ENCODE peak calls at places on chromosome X, in ten cellular contexts. G is sigmoid colon, V is esophagus muscularis mucosa, K is stomach, Y is K562, U is breast epithelium, J is upper lobe of left lung, P is transverse colon, E is endothelial cell of umbilical vein, N is HepG2. O is an unnamed sample.
A peak's percentile ranks its signal among the peaks of the same experiment; 100 is the strongest.

GRCh38 chrX:20237864-20238263 is 28.8 kb downstream of the RPS6KA3 start:
- DNase-seq in G (no peak), V (no peak), K (no peak), Y (no peak), U (no peak), J (no peak), P (no peak), E (no peak), N (no peak), O (no peak)

GRCh38 chrX:37765507-37765906 is 14.4 kb upstream of the CYBB start:
- DNase-seq in G (no peak), V (no peak), K (no peak), Y (no peak), U (no peak), J (no peak), P (no peak), E (no peak), N (no peak), O (no peak)

GRCh38 chrX:77143907-77144306 is 303.3 kb upstream of the FGF16 start:
- DNase-seq in G (no peak), V (no peak), K (no peak), Y (no peak), U (no peak), J (no peak), P (no peak), E (no peak), N (no peak), O (no peak)

GRCh38 chrX:44874481-44875184 is 1.6 kb downstream of the KDM6A start:
- DNase-seq in G (no peak), V (no peak), K (peak; percentile 35), Y (peak; percentile 31), U (no peak), J (no peak), P (peak; percentile 42), E (peak; percentile 57), N (no peak), O (no peak)

GRCh38 chrX:116204947-116205346 is 34.4 kb downstream of the AGTR2 start:
- DNase-seq in G (no peak), V (no peak), K (no peak), Y (peak; percentile 8), U (no peak), J (no peak), P (no peak), E (peak; percentile 1), N (peak; percentile 1), O (no peak)

GRCh38 chrX:40152706-40153334 is 55.1 kb upstream of the BCOR start:
- DNase-seq in G (peak; percentile 77), V (no peak), K (peak; percentile 81), Y (no peak), U (no peak), J (peak; percentile 89), P (peak; percentile 52), E (no peak), N (no peak), O (no peak)

GRCh38 chrX:133305348-133305747 is 87.2 kb upstream of the TFDP3 start:
- DNase-seq in G (no peak), V (no peak), K (no peak), Y (no peak), U (no peak), J (no peak), P (no peak), E (no peak), N (no peak), O (no peak)

GRCh38 chrX:110159865-110160264 is 157.0 kb downstream of the TMEM164 start:
- DNase-seq in G (no peak), V (no peak), K (no peak), Y (no peak), U (no peak), J (no peak), P (no peak), E (no peak), N (no peak), O (no peak)

GRCh38 chrX:9873952-9874351 is 87.7 kb downstream of the SHROOM2 start:
- DNase-seq in G (no peak), V (no peak), K (peak; percentile 52), Y (peak; percentile 47), U (no peak), J (no peak), P (peak; percentile 30), E (peak; percentile 44), N (peak; percentile 24), O (peak; percentile 36)

GRCh38 chrX:110086162-110086915 is 83.4 kb downstream of the TMEM164 start:
- DNase-seq in G (no peak), V (no peak), K (no peak), Y (no peak), U (no peak), J (no peak), P (no peak), E (peak; percentile 19), N (peak; percentile 73), O (no peak)

DNA sequence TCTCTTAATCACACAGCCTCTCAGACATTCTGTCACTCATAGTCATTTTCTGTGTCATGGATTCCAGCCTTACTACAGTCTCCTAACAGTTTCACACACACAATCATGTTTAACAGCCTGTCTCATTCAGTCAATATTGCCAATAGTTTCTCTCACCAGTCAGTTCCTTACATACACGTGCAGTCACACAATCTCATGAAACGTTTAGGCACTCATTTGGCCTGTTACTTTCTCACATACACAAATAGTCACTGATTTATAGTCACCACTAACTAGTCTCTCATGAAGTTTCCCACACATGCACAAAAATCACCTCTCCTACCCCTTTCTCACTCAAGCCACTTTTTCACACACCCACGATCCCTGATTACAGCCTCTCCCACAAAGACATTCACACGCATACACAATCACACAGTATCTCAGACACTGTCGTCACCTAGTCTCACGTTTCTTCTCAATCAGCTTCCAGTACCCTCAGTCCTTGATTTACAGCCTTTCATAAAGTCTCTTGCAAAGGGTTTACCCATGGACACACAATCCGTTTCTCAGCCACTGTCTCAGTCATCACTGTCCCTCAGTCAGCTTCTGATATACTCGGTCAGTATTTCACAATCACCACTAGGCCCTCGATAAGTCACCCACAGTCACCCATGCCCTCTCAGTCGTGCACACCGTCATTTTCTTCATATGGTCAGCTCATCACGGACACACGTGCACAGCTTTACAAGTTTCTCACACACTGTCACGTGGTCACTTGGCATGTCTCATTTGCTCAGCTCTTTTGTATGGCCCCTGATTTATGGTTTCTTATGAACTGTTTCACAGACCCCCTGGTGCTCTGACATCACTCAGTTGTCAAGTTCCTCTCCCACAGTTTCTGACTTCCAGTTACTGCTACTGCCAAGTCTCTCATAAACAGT is 4.2 kb upstream of the CFP start:
- DNase-seq in G (no peak), V (no peak), K (no peak), Y (no peak), U (no peak), J (no peak), P (no peak), E (no peak), N (no peak), O (no peak)
- TF ChIP-seq POLR2A in G (no peak), V (no peak), K (no peak), Y (no peak), U (no peak), J (no peak), P (no peak), E (no peak), N (no peak), O (peak; percentile 18)

GRCh38 chrX:47190445-47191269 is 3.0 kb upstream of the UBA1 start:
- DNase-seq in G (peak; percentile 94), V (peak; percentile 94), K (peak; percentile 81), Y (peak; percentile 79), U (peak; percentile 79), J (peak; percentile 88), P (peak; percentile 87), E (peak; percentile 88), N (peak; percentile 87), O (peak; percentile 82)
- TF ChIP-seq POLR2AphosphoS5 in G (peak; percentile 77), V (peak; percentile 75), K (peak; percentile 70), Y (no peak), U (peak; percentile 45), J (peak; percentile 72), P (peak; percentile 86), E (peak; percentile 77), N (peak; percentile 73), O (peak; percentile 89)

GRCh38 chrX:46627700-46628405 is 54.3 kb downstream of the CHST7 start:
- DNase-seq in G (no peak), V (no peak), K (no peak), Y (no peak), U (no peak), J (no peak), P (no peak), E (peak; percentile 79), N (no peak), O (no peak)

GRCh38 chrX:46627044-46627443 is 53.5 kb downstream of the CHST7 start:
- DNase-seq in G (no peak), V (no peak), K (no peak), Y (no peak), U (no peak), J (no peak), P (no peak), E (peak; percentile 1), N (no peak), O (no peak)

GRCh38 chrX:46626566-46626965 is 53.0 kb downstream of the CHST7 start:
- DNase-seq in G (no peak), V (no peak), K (no peak), Y (no peak), U (no peak), J (no peak), P (no peak), E (peak; percentile 90), N (no peak), O (no peak)

GRCh38 chrX:46630141-46630540 is 56.6 kb downstream of the CHST7 start:
- DNase-seq in G (no peak), V (no peak), K (no peak), Y (no peak), U (no peak), J (no peak), P (no peak), E (no peak), N (no peak), O (no peak)

DNA sequence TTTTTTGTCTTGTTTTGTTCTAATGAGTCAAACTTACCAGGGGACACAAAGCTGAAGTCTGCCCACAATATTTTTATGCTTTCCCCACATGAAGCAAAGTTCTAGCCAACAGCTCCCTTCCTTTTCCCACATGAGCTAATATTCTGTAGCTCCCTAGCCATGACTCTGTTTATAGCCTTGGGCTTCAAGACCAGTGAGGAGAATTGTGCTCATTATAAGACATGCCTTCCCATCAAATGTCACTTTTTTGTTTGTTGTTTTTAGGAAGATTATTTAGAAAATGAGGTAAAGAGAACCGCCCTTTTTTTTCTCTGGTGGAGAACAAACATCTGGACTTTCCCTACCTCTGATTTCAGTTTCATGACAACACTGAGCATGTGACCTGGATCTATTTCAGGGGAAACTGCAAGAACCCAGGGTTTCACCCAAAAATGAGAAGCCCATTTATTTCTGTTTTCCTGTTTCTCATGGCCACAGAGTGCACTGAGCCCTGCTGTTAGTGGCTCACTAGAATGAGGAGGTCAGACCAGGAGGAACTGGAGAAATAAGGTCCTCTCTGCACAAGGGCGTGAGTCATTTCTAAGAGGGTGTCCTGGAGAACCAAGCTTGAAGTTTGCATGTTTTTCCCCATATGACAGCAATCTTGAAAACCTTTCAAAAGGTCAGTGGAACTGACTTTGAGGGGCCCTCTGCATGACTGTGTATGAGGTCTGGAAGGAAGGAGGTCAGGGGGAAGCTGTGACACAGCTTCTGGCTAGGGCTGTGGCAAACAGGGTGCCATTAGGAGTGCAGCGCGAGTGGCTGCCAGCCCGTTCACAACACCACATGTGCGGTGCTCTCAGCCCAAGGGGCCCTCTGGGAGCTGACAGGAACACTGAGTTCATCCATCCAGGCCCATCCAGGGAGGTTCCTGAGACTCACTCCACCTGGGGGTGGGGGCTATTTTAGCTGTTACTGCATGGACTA is 55.1 kb downstream of the CHST7 start:
- DNase-seq in G (peak; percentile 91), V (no peak), K (no peak), Y (no peak), U (no peak), J (peak; percentile 18), P (peak; percentile 16), E (peak; percentile 47), N (no peak), O (peak; percentile 23)
- TF ChIP-seq POLR2A in G (no peak), V (no peak), K (no peak), Y (no peak), U (no peak), J (peak; percentile 42), P (no peak), E (no peak), N (no peak), O (peak; percentile 46)

GRCh38 chrX:46597208-46597607 is 23.6 kb downstream of the CHST7 start:
- DNase-seq in G (no peak), V (no peak), K (no peak), Y (no peak), U (no peak), J (no peak), P (no peak), E (no peak), N (no peak), O (no peak)
- TF ChIP-seq POLR2AphosphoS5 in G (no peak), V (no peak), K (no peak), Y (no peak), U (no peak), J (no peak), P (no peak), E (no peak), N (no peak), O (no peak)